ENCODE peak calls at places on chromosomes 5 and 9, in four cellular contexts. J is stomach, W is right lobe of liver, O is transverse colon. C is an unnamed sample.

GRCh38 chr9:127873223-127873691 is 4.2 kb downstream of the AK1 start:
- DNase-seq in O (no peak), W (no peak), J (no peak), C (no peak)

GRCh38 chr5:161009194-161009593 is 157.2 kb upstream of the ATP10B start:
- DNase-seq in O (no peak), J (no peak), W (no peak), C (no peak)

GRCh38 chr5:2157372-2157771 is 274.6 kb upstream of the IRX4 start:
- DNase-seq in O (no peak), J (no peak), W (no peak), C (no peak)

GRCh38 chr5:57324159-57324558 is 150.3 kb downstream of the GPBP1 start:
- DNase-seq in J (no peak), W (no peak), O (no peak), C (no peak)

GRCh38 chr9:16627967-16628366 is 242.5 kb downstream of the BNC2 start:
- DNase-seq in J (no peak), O (no peak), W (no peak), C (peak; percentile 65)

GRCh38 chr9:15310448-15310847 is 3.4 kb upstream of the TTC39B start:
- DNase-seq in W (no peak), O (no peak), J (no peak), C (no peak)

GRCh38 chr5:159156839-159157238 is 52.5 kb downstream of the RNF145 start:
- DNase-seq in O (peak; percentile 10), W (no peak), J (no peak), C (no peak)

GRCh38 chr5:83220331-83220730 is 143.0 kb downstream of the XRCC4 start:
- DNase-seq in J (no peak), W (no peak), O (no peak), C (no peak)

GRCh38 chr9:121607434-121608248 is 43.8 kb upstream of the DAB2IP start:
- DNase-seq in O (no peak), J (no peak), W (no peak), C (peak; percentile 74)

GRCh38 chr9:121603028-121603427 is 48.4 kb upstream of the DAB2IP start:
- DNase-seq in J (no peak), W (no peak), O (no peak), C (no peak)

GRCh38 chr9:121601234-121601633 is 50.2 kb upstream of the DAB2IP start:
- DNase-seq in J (no peak), O (no peak), W (no peak), C (no peak)

GRCh38 chr9:121604242-121604641 is 47.2 kb upstream of the DAB2IP start:
- DNase-seq in W (no peak), J (peak; percentile 42), O (no peak), C (no peak)

GRCh38 chr9:121604654-121605053 is 46.8 kb upstream of the DAB2IP start:
- DNase-seq in W (no peak), J (no peak), O (no peak), C (no peak)
- H3K4me1 ChIP-seq in W (peaks cover 29% of the 10 kb centered on the region), J (peaks cover 49% of the 10 kb centered on the region), O (peaks cover 24% of the 10 kb centered on the region), C (peaks cover 49% of the 10 kb centered on the region)

DNA sequence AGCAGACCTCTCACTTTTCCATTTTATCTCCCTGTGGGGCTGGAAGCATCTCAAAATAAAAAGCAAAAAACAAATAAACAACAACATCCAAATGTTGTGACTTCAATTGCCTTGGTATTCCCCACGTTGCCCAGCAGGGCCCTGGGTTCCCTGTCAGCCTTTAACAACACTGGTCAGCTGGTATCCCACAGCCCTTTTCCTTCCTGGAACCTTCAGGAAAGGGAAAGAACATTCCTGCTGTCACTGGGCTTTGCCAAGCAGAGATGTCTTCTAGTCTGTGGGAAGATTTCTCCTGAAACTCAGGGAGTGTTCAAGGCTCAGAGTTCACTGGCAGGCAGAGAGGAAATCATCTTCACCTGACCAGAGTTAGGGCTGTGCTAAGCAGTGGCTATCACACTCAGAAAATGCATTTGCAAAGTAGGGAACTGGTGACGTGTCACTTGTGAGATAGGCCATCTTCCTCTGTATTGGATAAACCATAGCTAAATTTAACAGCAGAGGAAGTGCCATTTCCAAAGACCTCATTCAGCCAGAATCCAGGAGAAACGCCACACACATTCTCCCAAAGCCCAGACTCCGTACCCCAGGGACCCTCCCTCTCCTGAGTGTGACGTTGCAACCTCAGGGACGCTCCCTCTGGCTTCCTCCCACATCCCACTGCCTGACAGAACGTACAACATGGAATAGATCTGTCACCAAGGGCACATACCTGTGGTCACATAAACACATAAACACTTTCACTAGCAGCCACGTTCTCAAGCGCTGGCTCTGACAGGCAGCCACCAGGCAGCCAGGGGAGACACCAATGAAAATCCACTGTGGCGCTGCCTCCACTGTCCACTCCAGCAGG is 274.0 kb upstream of the DAPK1 start:
- DNase-seq in W (no peak), O (no peak), J (no peak), C (peak; percentile 56)
- H3K27me3 ChIP-seq in W (no peaks in the 10 kb centered on the region), O (no peaks in the 10 kb centered on the region), J (no peaks in the 10 kb centered on the region), C (no peaks in the 10 kb centered on the region)

GRCh38 chr5:172904312-172904642 is 54.9 kb upstream of the RPL26L1 start:
- DNase-seq in J (no peak), O (no peak), W (no peak), C (no peak)

GRCh38 chr5:172905771-172906170 is 53.5 kb upstream of the RPL26L1 start:
- DNase-seq in O (no peak), W (no peak), J (no peak), C (no peak)

GRCh38 chr5:172904643-172905345 is 54.4 kb upstream of the RPL26L1 start:
- DNase-seq in J (peak; percentile 96), W (peak; percentile 95), O (peak; percentile 89), C (peak; percentile 90)

GRCh38 chr5:172906436-172906835 is 52.8 kb upstream of the RPL26L1 start:
- DNase-seq in W (no peak), O (no peak), J (no peak), C (no peak)

DNA sequence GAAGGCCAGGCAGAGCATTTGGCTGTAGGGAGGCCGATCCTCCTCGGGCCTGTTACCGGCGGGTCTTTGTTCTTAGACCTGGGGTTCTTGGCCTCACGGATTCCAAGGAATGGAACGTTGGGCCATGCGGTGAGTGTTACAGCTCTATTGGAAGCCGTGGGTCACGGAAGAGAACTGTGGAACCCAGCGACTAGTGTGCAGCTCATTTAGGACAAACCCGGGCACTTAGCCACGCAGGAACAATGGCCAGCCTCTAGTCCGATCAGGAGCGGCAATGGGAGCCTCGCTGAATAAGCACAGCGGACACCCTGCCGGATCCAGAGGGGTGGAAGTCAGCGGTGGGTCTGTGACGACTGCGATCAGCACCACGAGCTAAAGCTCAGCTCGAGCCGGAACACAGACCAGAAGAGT is 53.9 kb upstream of the RPL26L1 start:
- DNase-seq in O (no peak), J (no peak), W (no peak), C (no peak)
- TF ChIP-seq POLR2A in O (peak; percentile 4), J (no peak), W (no peak), C (no peak)

GRCh38 chr5:109450129-109450877 is 40.5 kb upstream of the PJA2 start:
- DNase-seq in W (no peak), O (no peak), J (no peak), C (no peak)

GRCh38 chr5:109448838-109449237 is 39.1 kb upstream of the PJA2 start:
- DNase-seq in O (no peak), W (no peak), J (no peak), C (no peak)

GRCh38 chr5:109453251-109453650 is 43.5 kb upstream of the PJA2 start:
- DNase-seq in J (no peak), W (no peak), O (no peak), C (no peak)

GRCh38 chr5:109452661-109453060 is 42.9 kb upstream of the PJA2 start:
- DNase-seq in O (no peak), J (no peak), W (no peak), C (no peak)

DNA sequence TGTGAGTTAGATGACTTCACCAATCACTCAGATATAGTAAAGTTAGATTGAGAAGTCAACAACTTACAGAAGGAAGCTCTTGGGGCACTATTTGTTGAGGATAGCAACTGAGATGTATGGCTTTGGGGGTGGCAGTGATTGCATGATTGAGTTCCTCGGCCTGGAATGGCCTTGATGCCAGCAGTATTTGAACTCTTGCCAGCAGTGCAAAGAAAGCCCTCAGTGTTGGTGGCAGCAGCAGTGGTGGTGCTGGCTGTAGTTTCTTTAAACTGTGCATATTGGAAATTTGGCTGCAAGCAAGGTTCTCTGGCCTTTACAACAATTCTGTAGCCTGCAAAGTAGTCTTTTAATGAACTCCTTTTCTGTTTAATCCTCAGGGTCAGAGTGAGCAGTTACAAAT is 41.4 kb upstream of the PJA2 start:
- DNase-seq in W (no peak), O (no peak), J (peak; percentile 37), C (no peak)
- H3K4me1 ChIP-seq in W (no peaks in the 10 kb centered on the region), O (peaks cover 10% of the 10 kb centered on the region), J (peaks cover 8% of the 10 kb centered on the region), C (no peaks in the 10 kb centered on the region)

GRCh38 chr9:130286072-130286770 is 20.7 kb downstream of the HMCN2 start:
- DNase-seq in W (peak; percentile 28), O (no peak), J (no peak), C (peak; percentile 5)
- H3K27me3 ChIP-seq in W (no peaks in the 10 kb centered on the region), O (peaks cover 22% of the 10 kb centered on the region), J (peaks cover 13% of the 10 kb centered on the region), C (no peaks in the 10 kb centered on the region)

GRCh38 chr5:138467711-138468132 is 2.4 kb downstream of the EGR1 start:
- DNase-seq in O (peak; percentile 55), J (peak; percentile 52), W (no peak), C (no peak)

GRCh38 chr5:138468966-138469539 is 3.8 kb downstream of the EGR1 start:
- DNase-seq in W (no peak), J (peak; percentile 51), O (no peak), C (no peak)

GRCh38 chr5:138470322-138471285 is 5.3 kb downstream of the EGR1 start:
- DNase-seq in O (peak; percentile 31), J (no peak), W (no peak), C (no peak)

GRCh38 chr5:138468133-138468965 is 3.1 kb downstream of the EGR1 start:
- DNase-seq in W (no peak), O (no peak), J (no peak), C (no peak)

GRCh38 chr5:138469540-138470321 is 4.5 kb downstream of the EGR1 start:
- DNase-seq in J (peak; percentile 55), O (peak; percentile 65), W (no peak), C (no peak)
- TF ChIP-seq POLR2A in J (peak; percentile 20), O (peak; percentile 25), W (peak; percentile 69), C (no peak)

DNA sequence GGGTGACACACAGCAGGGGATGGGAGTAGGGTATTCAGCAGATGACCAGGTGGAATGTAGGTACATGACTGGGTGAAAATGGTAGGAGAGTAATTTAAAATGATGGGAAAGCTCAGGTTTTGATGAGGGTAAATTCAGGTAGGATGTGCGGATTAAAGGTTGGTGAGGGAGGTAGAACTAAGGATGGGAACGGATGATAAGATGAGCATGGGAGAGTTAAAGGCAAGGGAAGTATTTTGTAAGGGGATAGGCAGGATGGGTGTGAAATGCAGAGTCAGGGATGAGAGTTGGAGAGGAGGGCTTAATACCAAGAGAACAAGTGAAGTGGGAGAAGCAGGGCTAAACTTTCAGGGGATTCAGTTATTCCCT is 1.5 kb downstream of the TLN1 start:
- DNase-seq in O (no peak), J (no peak), W (no peak), C (no peak)
- H3K4me1 ChIP-seq in O (peaks cover 76% of the 10 kb centered on the region), J (peaks cover 64% of the 10 kb centered on the region), W (peaks cover 46% of the 10 kb centered on the region), C (peaks cover 63% of the 10 kb centered on the region)

DNA sequence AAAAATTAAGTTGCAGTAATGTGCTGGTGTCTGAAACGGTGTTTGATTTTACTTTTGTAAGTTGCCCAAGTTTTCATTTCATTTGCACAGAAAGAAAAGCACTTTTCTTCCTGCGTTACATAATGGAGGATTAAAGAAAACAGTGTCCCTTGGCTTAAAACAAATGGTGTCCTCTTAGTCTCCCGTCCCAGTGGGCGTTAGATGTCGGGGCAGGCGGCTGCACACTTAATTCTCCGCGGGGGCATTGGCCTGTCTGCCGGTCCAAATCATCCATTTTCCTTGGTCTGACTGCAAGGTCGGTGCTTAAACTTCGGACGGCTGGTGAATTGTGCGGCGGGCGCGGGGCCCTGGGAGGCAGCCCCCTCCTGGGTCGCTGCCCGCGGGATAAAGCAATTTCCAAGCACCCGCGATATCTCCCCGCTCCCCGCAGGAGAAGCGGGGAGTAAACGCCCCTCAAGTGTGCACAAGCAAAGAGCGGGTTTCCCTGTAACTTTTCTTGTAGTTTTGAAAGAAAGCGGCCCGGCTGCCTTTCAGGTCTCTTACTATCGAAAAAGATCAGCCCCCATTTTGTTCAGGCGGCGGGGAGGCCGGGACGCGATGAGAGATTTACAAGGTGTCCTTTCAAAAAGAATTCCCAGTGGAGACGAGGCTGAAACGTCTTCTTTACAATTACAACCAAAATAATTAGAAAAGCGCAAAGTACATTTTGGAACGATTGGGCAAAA is 1.5 kb downstream of the IRX1 start:
- DNase-seq in J (no peak), O (no peak), W (no peak), C (no peak)
- H3K27me3 ChIP-seq in J (peaks cover 98% of the 10 kb centered on the region), O (peaks cover 98% of the 10 kb centered on the region), W (peaks cover 46% of the 10 kb centered on the region), C (peaks cover 99% of the 10 kb centered on the region)

C was measured in heart left ventricle.